ENCODE peak calls at places on chromosome 20, in four cellular contexts. O is type B pancreatic cell, M is OCI-LY7, Z is tibial nerve. A is an unnamed sample.

GRCh38 chr20:20366551-20366895 is 1.4 kb upstream of the INSM1 start:
- DNase-seq in O (no peak), M (no peak), Z (no peak), A (no peak)

GRCh38 chr20:15799871-15800270 is 773.4 kb downstream of the KIF16B start:
- DNase-seq in O (no peak), M (no peak), Z (no peak), A (no peak)

GRCh38 chr20:14189794-14190402 is 147.5 kb downstream of the FLRT3 start:
- DNase-seq in O (no peak), M (peak; percentile 1), Z (no peak), A (no peak)

GRCh38 chr20:24148372-24148771 is 159.8 kb upstream of the GGTLC1 start:
- DNase-seq in O (no peak), M (peak; percentile 34), Z (no peak), A (no peak)

GRCh38 chr20:15375836-15376235 is 1038.4 kb upstream of the FLRT3 start:
- DNase-seq in O (no peak), M (no peak), Z (no peak), A (no peak)

GRCh38 chr20:55354700-55355099 is 650.6 kb downstream of the CBLN4 start:
- DNase-seq in O (no peak), M (no peak), Z (no peak), A (no peak)

GRCh38 chr20:4959582-4959981 is 41.7 kb downstream of the SLC23A2 start:
- DNase-seq in O (no peak), M (no peak), Z (no peak), A (no peak)

GRCh38 chr20:35823147-35823546 is 51.3 kb downstream of the PHF20 start:
- DNase-seq in O (no peak), M (no peak), Z (no peak), A (no peak)

GRCh38 chr20:58903636-58904035 is 51.1 kb downstream of the GNAS start:
- DNase-seq in O (no peak), M (no peak), Z (no peak), A (no peak)

GRCh38 chr20:57698867-57699275 is 10.9 kb downstream of the PMEPA1 start:
- DNase-seq in O (no peak), M (no peak), Z (no peak), A (no peak)

GRCh38 chr20:14336667-14337066 is 745 bp downstream of the FLRT3 start:
- DNase-seq in O (no peak), M (no peak), Z (no peak), A (no peak)

GRCh38 chr20:1295276-1295930 is 29.3 kb downstream of the SNPH start:
- DNase-seq in O (no peak), M (no peak), Z (no peak), A (no peak)

GRCh38 chr20:35579196-35579595 is 36.4 kb upstream of the SPAG4 start:
- DNase-seq in O (no peak), M (no peak), Z (no peak), A (no peak)

GRCh38 chr20:17910828-17911294 is 57.7 kb downstream of the SNX5 start:
- DNase-seq in O (no peak), M (no peak), Z (no peak), A (no peak)

GRCh38 chr20:58102744-58103516 is 125.5 kb downstream of the ANKRD60 start:
- DNase-seq in O (no peak), M (no peak), Z (no peak), A (no peak)

GRCh38 chr20:34834459-34834893 is 9.0 kb upstream of the NCOA6 start:
- DNase-seq in O (no peak), M (peak; percentile 67), Z (no peak), A (no peak)

GRCh38 chr20:13501500-13501899 is 137.2 kb downstream of the TASP1 start:
- DNase-seq in O (no peak), M (no peak), Z (no peak), A (no peak)

GRCh38 chr20:59945731-59946130 is 5.5 kb downstream of the FAM217B start:
- DNase-seq in O (no peak), M (no peak), Z (no peak), A (no peak)

GRCh38 chr20:59151820-59152219 is 11.8 kb upstream of the ZNF831 start:
- DNase-seq in O (no peak), M (no peak), Z (no peak), A (no peak)

GRCh38 chr20:4912380-4913142 is 88.7 kb downstream of the SLC23A2 start:
- DNase-seq in O (no peak), M (no peak), Z (no peak), A (no peak)

GRCh38 chr20:21804779-21805178 is 99.3 kb downstream of the PAX1 start:
- DNase-seq in O (no peak), M (no peak), Z (no peak), A (no peak)

GRCh38 chr20:59221049-59221748 is 57.6 kb downstream of the ZNF831 start:
- DNase-seq in O (no peak), M (no peak), Z (no peak), A (peak; percentile 51)

GRCh38 chr20:13119583-13119982 is 101.5 kb upstream of the ISM1 start:
- DNase-seq in O (no peak), M (peak; percentile 53), Z (no peak), A (no peak)

GRCh38 chr20:51412333-51412761 is 130.2 kb downstream of the NFATC2 start:
- DNase-seq in O (no peak), M (no peak), Z (no peak), A (peak; percentile 42)

GRCh38 chr20:61531553-61532345 is 279.7 kb downstream of the CDH4 start:
- DNase-seq in O (no peak), M (no peak), Z (no peak), A (no peak)

GRCh38 chr20:17431621-17432364 is 99.4 kb downstream of the BFSP1 start:
- DNase-seq in O (no peak), M (peak; percentile 60), Z (no peak), A (peak; percentile 34)

GRCh38 chr20:10986586-10986985 is 312.8 kb upstream of the JAG1 start:
- DNase-seq in O (no peak), M (no peak), Z (no peak), A (no peak)

GRCh38 chr20:46348972-46349741 is 40.9 kb upstream of the CDH22 start:
- DNase-seq in O (no peak), M (peak; percentile 59), Z (peak; percentile 38), A (peak; percentile 64)
- TF ChIP-seq CTCF in O (peak; percentile 90), M (peak; percentile 92), Z (peak; percentile 83), A (peak; percentile 80)

GRCh38 chr20:43563429-43563828 is 4.6 kb downstream of the SGK2 start:
- DNase-seq in O (no peak), M (peak; percentile 36), Z (no peak), A (no peak)
- TF ChIP-seq CTCF in O (no peak), M (peak; percentile 72), Z (no peak), A (no peak)

DNA sequence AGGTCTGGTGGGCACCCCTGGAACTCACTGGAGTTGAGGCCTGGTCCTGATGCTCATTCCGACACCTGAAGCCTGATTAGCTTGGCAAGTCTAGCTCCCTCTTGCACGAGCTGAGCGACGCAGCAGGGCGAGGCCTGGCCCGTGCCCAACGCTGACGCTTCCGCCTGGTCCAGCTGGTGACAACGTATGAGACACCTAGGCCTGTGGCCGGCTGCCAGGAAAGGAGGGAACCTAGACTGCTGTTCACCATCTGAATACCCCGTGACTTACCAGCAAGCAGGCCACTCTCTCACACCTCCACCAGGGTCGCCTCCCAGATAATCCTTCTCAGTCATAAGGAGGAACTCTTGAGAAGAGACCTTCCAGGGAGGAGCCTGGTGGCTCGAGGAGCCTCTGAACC is 24.5 kb downstream of the YTHDF1 start:
- DNase-seq in O (no peak), M (no peak), Z (no peak), A (no peak)
- TF ChIP-seq CTCF in O (no peak), M (no peak), Z (no peak), A (no peak)

DNA sequence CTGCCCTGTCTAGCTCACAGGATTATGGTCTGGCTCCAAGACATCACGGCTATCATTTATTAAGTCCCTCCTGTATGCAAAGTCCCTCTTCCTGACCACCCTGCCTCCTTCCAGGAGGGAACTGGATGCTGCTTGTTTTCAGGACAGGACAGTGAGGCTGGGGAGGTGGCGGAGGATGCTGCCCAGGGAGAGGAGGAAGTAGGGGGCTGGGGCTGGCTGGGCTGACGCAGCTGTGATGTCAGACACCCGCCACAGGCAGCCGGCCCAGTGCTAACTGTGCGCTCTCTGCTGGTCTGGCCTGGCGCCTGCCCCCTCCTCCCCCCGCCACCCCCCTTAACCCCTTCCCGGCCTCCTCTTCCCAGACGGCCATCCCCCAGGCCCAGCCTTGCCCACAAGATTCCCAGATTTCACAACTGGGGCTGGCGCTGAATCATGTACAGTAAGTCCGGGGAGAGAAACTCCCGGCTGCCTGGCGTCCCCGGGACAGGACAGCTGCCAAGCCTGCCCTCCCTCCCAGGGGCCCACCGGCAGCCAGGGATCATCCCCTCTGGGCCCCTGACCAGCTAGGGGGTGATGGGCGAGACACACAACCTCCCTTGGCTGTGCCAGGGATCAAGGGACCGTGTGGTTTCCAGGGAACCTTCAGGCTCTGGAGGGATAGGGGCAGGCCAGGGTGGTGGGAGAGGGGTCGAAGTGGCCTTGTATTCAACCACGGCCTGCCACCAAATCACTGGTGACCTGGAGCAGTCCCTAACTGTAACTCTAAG is 118.1 kb downstream of the CEBPB start:
- DNase-seq in O (no peak), M (peak; percentile 50), Z (peak; percentile 84), A (peak; percentile 89)
- TF ChIP-seq CTCF in O (no peak), M (no peak), Z (peak; percentile 7), A (peak; percentile 8)

DNA sequence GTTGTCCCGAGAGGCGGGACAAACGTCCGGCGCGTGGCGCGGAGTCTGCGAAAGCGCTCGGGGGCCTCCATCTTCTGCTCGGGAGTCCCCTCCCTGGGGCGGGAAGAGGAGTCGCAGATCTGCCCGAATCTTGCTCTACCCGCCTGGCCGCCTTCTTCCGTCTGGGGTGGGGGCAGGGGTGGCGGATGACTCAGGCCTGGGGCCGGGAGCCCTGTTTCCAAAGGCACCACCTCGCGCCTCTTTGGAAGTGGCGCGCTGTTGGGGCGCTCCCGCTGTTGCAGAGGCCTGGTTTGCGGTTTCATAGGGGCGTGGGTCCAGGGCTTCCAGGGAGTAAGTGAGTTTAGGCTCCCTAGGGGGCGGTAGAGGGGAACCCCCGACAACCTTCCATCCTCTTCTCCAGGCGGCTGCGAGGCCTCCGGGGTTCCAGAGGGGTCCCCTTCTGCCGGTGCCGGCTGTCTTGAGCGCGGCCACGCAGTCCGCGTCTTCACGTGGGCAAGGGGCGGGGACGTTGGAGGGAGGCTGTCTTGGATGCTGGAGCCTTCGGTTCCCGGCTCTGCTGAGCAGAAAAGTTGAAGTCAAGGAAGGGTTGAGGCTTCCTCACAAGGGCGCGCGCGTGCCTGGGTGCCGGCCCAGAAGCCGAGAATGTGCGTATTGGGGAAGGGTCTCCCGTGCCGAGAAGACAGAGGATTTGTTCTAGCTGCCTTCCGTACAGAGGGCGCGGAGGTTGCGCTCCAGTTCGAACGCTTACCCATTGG is 2.6 kb upstream of the TFAP2C start:
- DNase-seq in O (peak; percentile 73), M (no peak), Z (no peak), A (no peak)
- TF ChIP-seq CTCF in O (peak; percentile 76), M (peak; percentile 59), Z (no peak), A (no peak)